ENCODE peak calls at places on chromosomes 13 and 19, in seven cellular contexts. One of them, this sample, is unnamed.

GRCh38 chr19:3857449-3858003 is 11.3 kb downstream of the ZFR2 start:
- DNase-seq in B cell: peak
- DNase-seq in mammary epithelial cell: no peak
- DNase-seq in GM12865: peak
- DNase-seq in neural progenitor cell: no peak
- DNase-seq in cardiac muscle cell: peak
- DNase-seq in endothelial cell: no peak
- DNase-seq in this sample: peak

GRCh38 chr19:35856001-35856400 is 710 bp upstream of the KIRREL2 start:
- DNase-seq in neural progenitor cell: peak
- DNase-seq in mammary epithelial cell: no peak
- DNase-seq in cardiac muscle cell: peak
- DNase-seq in GM12865: no peak
- DNase-seq in endothelial cell: peak
- DNase-seq in B cell: no peak
- DNase-seq in this sample: no peak

GRCh38 chr19:52453324-52454094 is at the start of gene ZNF578:
- DNase-seq in endothelial cell: no peak
- DNase-seq in mammary epithelial cell: peak
- DNase-seq in B cell: peak
- DNase-seq in neural progenitor cell: no peak
- DNase-seq in GM12865: no peak
- DNase-seq in cardiac muscle cell: peak
- DNase-seq in this sample: peak

GRCh38 chr19:33394006-33394722 is 20.7 kb downstream of the CEBPG start:
- DNase-seq in mammary epithelial cell: peak
- DNase-seq in neural progenitor cell: no peak
- DNase-seq in cardiac muscle cell: no peak
- DNase-seq in B cell: no peak
- DNase-seq in GM12865: no peak
- DNase-seq in endothelial cell: no peak
- DNase-seq in this sample: no peak

GRCh38 chr19:2081873-2082810 is 14.0 kb downstream of the MOB3A start:
- DNase-seq in neural progenitor cell: no peak
- DNase-seq in GM12865: peak
- DNase-seq in B cell: peak
- DNase-seq in endothelial cell: no peak
- DNase-seq in cardiac muscle cell: no peak
- DNase-seq in mammary epithelial cell: no peak
- DNase-seq in this sample: peak

GRCh38 chr19:10988380-10988779 is 27.6 kb downstream of the SMARCA4 start:
- DNase-seq in neural progenitor cell: no peak
- DNase-seq in endothelial cell: no peak
- DNase-seq in cardiac muscle cell: no peak
- DNase-seq in GM12865: no peak
- DNase-seq in mammary epithelial cell: no peak
- DNase-seq in B cell: no peak
- DNase-seq in this sample: no peak

GRCh38 chr13:27211771-27212364 is 39.5 kb upstream of the RPL21 start:
- DNase-seq in GM12865: no peak
- DNase-seq in endothelial cell: no peak
- DNase-seq in B cell: no peak
- DNase-seq in neural progenitor cell: no peak
- DNase-seq in cardiac muscle cell: no peak
- DNase-seq in mammary epithelial cell: peak
- DNase-seq in this sample: no peak

GRCh38 chr13:112775791-112776279 is 86.0 kb downstream of the ATP11A start:
- DNase-seq in neural progenitor cell: peak
- DNase-seq in mammary epithelial cell: no peak
- DNase-seq in cardiac muscle cell: peak
- DNase-seq in GM12865: no peak
- DNase-seq in B cell: no peak
- DNase-seq in endothelial cell: no peak
- DNase-seq in this sample: no peak

GRCh38 chr19:15841875-15842569 is 26.6 kb upstream of the OR10H1 start:
- DNase-seq in mammary epithelial cell: no peak
- DNase-seq in neural progenitor cell: no peak
- DNase-seq in B cell: peak
- DNase-seq in GM12865: peak
- DNase-seq in cardiac muscle cell: no peak
- DNase-seq in endothelial cell: no peak
- DNase-seq in this sample: no peak

GRCh38 chr13:26300140-26300539 is 46.2 kb downstream of the CDK8 start:
- DNase-seq in neural progenitor cell: no peak
- DNase-seq in B cell: no peak
- DNase-seq in cardiac muscle cell: no peak
- DNase-seq in mammary epithelial cell: peak
- DNase-seq in GM12865: no peak
- DNase-seq in endothelial cell: no peak
- DNase-seq in this sample: no peak

GRCh38 chr19:51090471-51090870 is 7.8 kb upstream of the KLK14 start:
- DNase-seq in mammary epithelial cell: no peak
- DNase-seq in endothelial cell: no peak
- DNase-seq in B cell: no peak
- DNase-seq in cardiac muscle cell: no peak
- DNase-seq in GM12865: no peak
- DNase-seq in neural progenitor cell: no peak
- DNase-seq in this sample: no peak

GRCh38 chr19:1206733-1207301 is 1.2 kb downstream of the STK11 start:
- DNase-seq in endothelial cell: no peak
- DNase-seq in B cell: peak
- DNase-seq in cardiac muscle cell: peak
- DNase-seq in neural progenitor cell: no peak
- DNase-seq in mammary epithelial cell: no peak
- DNase-seq in GM12865: peak
- DNase-seq in this sample: no peak

GRCh38 chr13:78997902-78998654 is 339.1 kb upstream of the OBI1 start:
- DNase-seq in neural progenitor cell: no peak
- DNase-seq in GM12865: no peak
- DNase-seq in endothelial cell: no peak
- DNase-seq in mammary epithelial cell: no peak
- DNase-seq in cardiac muscle cell: no peak
- DNase-seq in B cell: no peak
- DNase-seq in this sample: no peak

GRCh38 chr13:33016414-33017409 is at the start of gene KL:
- DNase-seq in endothelial cell: peak
- DNase-seq in cardiac muscle cell: peak
- DNase-seq in B cell: peak
- DNase-seq in neural progenitor cell: peak
- DNase-seq in GM12865: peak
- DNase-seq in mammary epithelial cell: no peak
- DNase-seq in this sample: peak

GRCh38 chr13:112545866-112546265 is 42.1 kb downstream of the TUBGCP3 start:
- DNase-seq in endothelial cell: no peak
- DNase-seq in mammary epithelial cell: peak
- DNase-seq in B cell: no peak
- DNase-seq in cardiac muscle cell: no peak
- DNase-seq in GM12865: no peak
- DNase-seq in neural progenitor cell: no peak
- DNase-seq in this sample: no peak

GRCh38 chr13:97225533-97225932 is 3.4 kb downstream of the MBNL2 start:
- DNase-seq in B cell: no peak
- DNase-seq in neural progenitor cell: no peak
- DNase-seq in mammary epithelial cell: peak
- DNase-seq in endothelial cell: no peak
- DNase-seq in GM12865: peak
- DNase-seq in cardiac muscle cell: no peak
- DNase-seq in this sample: no peak

GRCh38 chr13:74987124-74987690 is 494.8 kb downstream of the TBC1D4 start:
- DNase-seq in mammary epithelial cell: no peak
- DNase-seq in neural progenitor cell: no peak
- DNase-seq in endothelial cell: no peak
- DNase-seq in B cell: no peak
- DNase-seq in GM12865: no peak
- DNase-seq in cardiac muscle cell: no peak
- DNase-seq in this sample: no peak

GRCh38 chr19:50639121-50640112 is at the start of gene SYT3:
- DNase-seq in neural progenitor cell: peak
- DNase-seq in mammary epithelial cell: no peak
- DNase-seq in cardiac muscle cell: peak
- DNase-seq in GM12865: peak
- DNase-seq in B cell: peak
- DNase-seq in endothelial cell: no peak
- DNase-seq in this sample: peak

GRCh38 chr19:49432141-49433073 is 7.2 kb downstream of the GFY start:
- DNase-seq in B cell: no peak
- DNase-seq in neural progenitor cell: peak
- DNase-seq in mammary epithelial cell: no peak
- DNase-seq in cardiac muscle cell: no peak
- DNase-seq in endothelial cell: no peak
- DNase-seq in GM12865: peak
- DNase-seq in this sample: peak

DNA sequence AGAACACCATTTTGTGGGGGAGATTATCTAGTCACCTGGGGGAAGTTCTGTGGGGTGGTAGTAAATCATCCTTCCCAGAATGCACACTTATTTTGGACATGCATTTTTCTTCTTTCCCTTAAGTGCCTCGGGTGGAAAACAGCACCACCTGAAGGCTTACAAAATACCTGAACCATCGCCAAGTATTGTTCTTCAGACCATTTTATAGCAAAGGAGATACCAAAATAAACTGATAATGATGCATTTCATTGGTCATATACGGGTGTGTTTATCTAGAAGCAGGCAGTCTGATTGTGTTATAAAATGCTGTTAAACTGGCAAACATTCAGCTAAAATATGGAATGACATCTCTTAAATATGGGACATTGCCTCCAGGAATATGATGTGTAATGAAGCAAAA is 1034.7 kb downstream of the SLITRK1 start:
- DNase-seq in neural progenitor cell: no peak
- DNase-seq in GM12865: no peak
- DNase-seq in cardiac muscle cell: no peak
- DNase-seq in mammary epithelial cell: no peak
- DNase-seq in endothelial cell: no peak
- DNase-seq in B cell: no peak
- DNase-seq in this sample: no peak
- TF ChIP-seq CTCF in neural progenitor cell: peak
- TF ChIP-seq CTCF in GM12865: no peak
- TF ChIP-seq CTCF in cardiac muscle cell: no peak
- TF ChIP-seq CTCF in mammary epithelial cell: no peak
- TF ChIP-seq CTCF in endothelial cell: no peak
- TF ChIP-seq CTCF in B cell: no peak
- TF ChIP-seq CTCF in this sample: no peak

GRCh38 chr19:18155095-18156087 is 2.4 kb downstream of the PIK3R2 start:
- DNase-seq in mammary epithelial cell: no peak
- DNase-seq in endothelial cell: no peak
- DNase-seq in neural progenitor cell: no peak
- DNase-seq in cardiac muscle cell: no peak
- DNase-seq in GM12865: no peak
- DNase-seq in B cell: no peak
- DNase-seq in this sample: no peak

GRCh38 chr19:18156268-18156667 is 3.3 kb downstream of the PIK3R2 start:
- DNase-seq in GM12865: no peak
- DNase-seq in mammary epithelial cell: no peak
- DNase-seq in cardiac muscle cell: no peak
- DNase-seq in B cell: peak
- DNase-seq in neural progenitor cell: no peak
- DNase-seq in endothelial cell: no peak
- DNase-seq in this sample: no peak

GRCh38 chr19:18158471-18158870 is 5.5 kb downstream of the PIK3R2 start:
- DNase-seq in cardiac muscle cell: no peak
- DNase-seq in mammary epithelial cell: no peak
- DNase-seq in B cell: no peak
- DNase-seq in endothelial cell: no peak
- DNase-seq in GM12865: no peak
- DNase-seq in neural progenitor cell: no peak
- DNase-seq in this sample: no peak

GRCh38 chr19:18157465-18158063 is 4.6 kb downstream of the PIK3R2 start:
- DNase-seq in cardiac muscle cell: no peak
- DNase-seq in B cell: no peak
- DNase-seq in mammary epithelial cell: peak
- DNase-seq in endothelial cell: no peak
- DNase-seq in neural progenitor cell: peak
- DNase-seq in GM12865: no peak
- DNase-seq in this sample: no peak

DNA sequence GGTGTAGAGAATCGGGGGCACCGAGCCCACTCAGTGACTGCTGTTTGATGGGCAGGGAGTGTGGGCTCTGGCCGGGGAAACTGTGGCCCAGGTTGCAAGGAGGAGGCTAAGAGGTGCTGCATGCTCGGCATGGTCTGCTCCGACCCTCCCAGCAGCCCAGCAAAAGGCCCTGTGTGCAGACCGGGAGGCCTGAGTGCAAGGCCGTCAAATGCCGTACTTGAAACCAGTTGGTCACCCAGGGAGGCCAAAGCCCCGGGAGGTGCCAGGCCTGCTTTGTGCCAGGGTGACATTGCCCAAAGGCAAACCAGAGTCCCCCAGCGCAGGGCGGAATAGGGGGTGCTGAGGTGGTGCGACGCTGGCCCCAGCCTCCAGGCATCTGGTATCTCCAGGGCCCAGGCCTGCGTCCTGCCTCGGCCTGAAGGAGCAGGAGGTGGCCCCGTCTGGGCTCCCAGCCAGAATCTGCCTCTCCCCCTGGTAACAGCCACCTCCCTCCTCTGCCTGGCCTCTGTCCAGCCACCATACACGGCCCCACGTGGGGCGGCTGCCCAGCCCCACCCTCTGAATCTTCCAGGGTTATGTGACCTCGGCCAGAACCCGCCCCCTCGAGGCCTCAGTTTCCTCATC is 4.0 kb downstream of the PIK3R2 start:
- DNase-seq in GM12865: no peak
- DNase-seq in B cell: peak
- DNase-seq in cardiac muscle cell: peak
- DNase-seq in neural progenitor cell: no peak
- DNase-seq in mammary epithelial cell: peak
- DNase-seq in endothelial cell: no peak
- DNase-seq in this sample: no peak
- TF ChIP-seq CTCF in GM12865: no peak
- TF ChIP-seq CTCF in B cell: no peak
- TF ChIP-seq CTCF in cardiac muscle cell: no peak
- TF ChIP-seq CTCF in neural progenitor cell: no peak
- TF ChIP-seq CTCF in mammary epithelial cell: no peak
- TF ChIP-seq CTCF in endothelial cell: no peak
- TF ChIP-seq CTCF in this sample: no peak

GRCh38 chr19:42323852-42324654 is 1.4 kb upstream of the MEGF8 start:
- DNase-seq in mammary epithelial cell: no peak
- DNase-seq in GM12865: peak
- DNase-seq in cardiac muscle cell: no peak
- DNase-seq in neural progenitor cell: peak
- DNase-seq in B cell: peak
- DNase-seq in endothelial cell: no peak
- DNase-seq in this sample: no peak
- TF ChIP-seq CTCF in mammary epithelial cell: no peak
- TF ChIP-seq CTCF in GM12865: no peak
- TF ChIP-seq CTCF in cardiac muscle cell: no peak
- TF ChIP-seq CTCF in neural progenitor cell: no peak
- TF ChIP-seq CTCF in B cell: no peak
- TF ChIP-seq CTCF in endothelial cell: no peak
- TF ChIP-seq CTCF in this sample: no peak

GRCh38 chr13:60363288-60363687 is 33.7 kb upstream of the TDRD3 start:
- DNase-seq in GM12865: no peak
- DNase-seq in endothelial cell: no peak
- DNase-seq in cardiac muscle cell: no peak
- DNase-seq in mammary epithelial cell: no peak
- DNase-seq in neural progenitor cell: no peak
- DNase-seq in B cell: no peak
- DNase-seq in this sample: no peak

GRCh38 chr13:60372141-60372540 is 24.9 kb upstream of the TDRD3 start:
- DNase-seq in neural progenitor cell: no peak
- DNase-seq in mammary epithelial cell: no peak
- DNase-seq in GM12865: no peak
- DNase-seq in B cell: no peak
- DNase-seq in endothelial cell: no peak
- DNase-seq in cardiac muscle cell: no peak
- DNase-seq in this sample: no peak

GRCh38 chr13:60370343-60370742 is 26.7 kb upstream of the TDRD3 start:
- DNase-seq in endothelial cell: no peak
- DNase-seq in mammary epithelial cell: no peak
- DNase-seq in neural progenitor cell: no peak
- DNase-seq in GM12865: peak
- DNase-seq in cardiac muscle cell: no peak
- DNase-seq in B cell: no peak
- DNase-seq in this sample: no peak

GRCh38 chr13:60369242-60369641 is 27.8 kb upstream of the TDRD3 start:
- DNase-seq in endothelial cell: no peak
- DNase-seq in neural progenitor cell: no peak
- DNase-seq in B cell: no peak
- DNase-seq in cardiac muscle cell: no peak
- DNase-seq in mammary epithelial cell: peak
- DNase-seq in GM12865: no peak
- DNase-seq in this sample: no peak
- TF ChIP-seq CTCF in endothelial cell: peak
- TF ChIP-seq CTCF in neural progenitor cell: peak
- TF ChIP-seq CTCF in B cell: peak
- TF ChIP-seq CTCF in cardiac muscle cell: peak
- TF ChIP-seq CTCF in mammary epithelial cell: peak
- TF ChIP-seq CTCF in GM12865: no peak
- TF ChIP-seq CTCF in this sample: no peak

This sample was measured in GM13976.